ENCODE peak calls at places on chromosomes 2 and 18, in nine cellular contexts. One of them, this sample, is unnamed.

GRCh38 chr2:209577376-209578357 is 153.8 kb downstream of the MAP2 start:
- DNase-seq in HCT116: peak; percentile 6
- DNase-seq in adrenal gland: no peak
- DNase-seq in tibial nerve: no peak
- DNase-seq in Peyer's patch: no peak
- DNase-seq in heart left ventricle: no peak
- DNase-seq in lower leg skin: no peak
- DNase-seq in IMR-90: peak; percentile 6
- DNase-seq in stomach: no peak
- DNase-seq in this sample: no peak

GRCh38 chr2:102061962-102062795 is 70.4 kb downstream of the IL1R2 start:
- DNase-seq in HCT116: no peak
- DNase-seq in adrenal gland: peak; percentile 37
- DNase-seq in tibial nerve: no peak
- DNase-seq in Peyer's patch: no peak
- DNase-seq in heart left ventricle: peak; percentile 65
- DNase-seq in lower leg skin: no peak
- DNase-seq in IMR-90: peak; percentile 78
- DNase-seq in stomach: no peak
- DNase-seq in this sample: peak; percentile 15

GRCh38 chr18:54392621-54393023 is 34.9 kb downstream of the C18orf54 start:
- DNase-seq in HCT116: peak; percentile 68
- DNase-seq in adrenal gland: no peak
- DNase-seq in tibial nerve: no peak
- DNase-seq in Peyer's patch: no peak
- DNase-seq in heart left ventricle: no peak
- DNase-seq in lower leg skin: no peak
- DNase-seq in IMR-90: peak; percentile 63
- DNase-seq in stomach: no peak
- DNase-seq in this sample: peak; percentile 63

GRCh38 chr2:21014364-21015280 is 29.3 kb downstream of the APOB start:
- DNase-seq in HCT116: no peak
- DNase-seq in adrenal gland: no peak
- DNase-seq in tibial nerve: no peak
- DNase-seq in Peyer's patch: no peak
- DNase-seq in heart left ventricle: no peak
- DNase-seq in lower leg skin: no peak
- DNase-seq in IMR-90: no peak
- DNase-seq in stomach: no peak
- DNase-seq in this sample: no peak

GRCh38 chr2:71780162-71780561 is 326.8 kb downstream of the DYSF start:
- DNase-seq in HCT116: no peak
- DNase-seq in adrenal gland: no peak
- DNase-seq in tibial nerve: no peak
- DNase-seq in Peyer's patch: no peak
- DNase-seq in heart left ventricle: no peak
- DNase-seq in lower leg skin: no peak
- DNase-seq in IMR-90: no peak
- DNase-seq in stomach: no peak
- DNase-seq in this sample: no peak

GRCh38 chr2:167052825-167053224 is 164.5 kb downstream of the XIRP2 start:
- DNase-seq in HCT116: no peak
- DNase-seq in adrenal gland: no peak
- DNase-seq in tibial nerve: no peak
- DNase-seq in Peyer's patch: no peak
- DNase-seq in heart left ventricle: no peak
- DNase-seq in lower leg skin: no peak
- DNase-seq in IMR-90: peak; percentile 84
- DNase-seq in stomach: no peak
- DNase-seq in this sample: no peak

GRCh38 chr2:181307203-181307991 is 149.8 kb upstream of the ITGA4 start:
- DNase-seq in HCT116: no peak
- DNase-seq in adrenal gland: no peak
- DNase-seq in tibial nerve: no peak
- DNase-seq in Peyer's patch: no peak
- DNase-seq in heart left ventricle: no peak
- DNase-seq in lower leg skin: no peak
- DNase-seq in IMR-90: no peak
- DNase-seq in stomach: no peak
- DNase-seq in this sample: peak; percentile 9

GRCh38 chr2:1884933-1885580 is 140.7 kb upstream of the PXDN start:
- DNase-seq in HCT116: no peak
- DNase-seq in adrenal gland: no peak
- DNase-seq in tibial nerve: peak; percentile 30
- DNase-seq in Peyer's patch: no peak
- DNase-seq in heart left ventricle: peak; percentile 37
- DNase-seq in lower leg skin: no peak
- DNase-seq in IMR-90: peak; percentile 19
- DNase-seq in stomach: no peak
- DNase-seq in this sample: no peak

GRCh38 chr2:138632066-138632465 is 130.5 kb downstream of the SPOPL start:
- DNase-seq in HCT116: no peak
- DNase-seq in adrenal gland: no peak
- DNase-seq in tibial nerve: no peak
- DNase-seq in Peyer's patch: no peak
- DNase-seq in heart left ventricle: no peak
- DNase-seq in lower leg skin: no peak
- DNase-seq in IMR-90: peak; percentile 16
- DNase-seq in stomach: no peak
- DNase-seq in this sample: no peak

GRCh38 chr2:20118051-20118450 is 66.6 kb upstream of the LAPTM4A start:
- DNase-seq in HCT116: no peak
- DNase-seq in adrenal gland: no peak
- DNase-seq in tibial nerve: no peak
- DNase-seq in Peyer's patch: no peak
- DNase-seq in heart left ventricle: no peak
- DNase-seq in lower leg skin: no peak
- DNase-seq in IMR-90: no peak
- DNase-seq in stomach: no peak
- DNase-seq in this sample: no peak

GRCh38 chr2:58449286-58450010 is 208.3 kb upstream of the FANCL start:
- DNase-seq in HCT116: no peak
- DNase-seq in adrenal gland: no peak
- DNase-seq in tibial nerve: no peak
- DNase-seq in Peyer's patch: no peak
- DNase-seq in heart left ventricle: no peak
- DNase-seq in lower leg skin: no peak
- DNase-seq in IMR-90: no peak
- DNase-seq in stomach: no peak
- DNase-seq in this sample: no peak

GRCh38 chr2:237449193-237449797 is 35.3 kb upstream of the COL6A3 start:
- DNase-seq in HCT116: no peak
- DNase-seq in adrenal gland: peak; percentile 49
- DNase-seq in tibial nerve: peak; percentile 55
- DNase-seq in Peyer's patch: peak; percentile 66
- DNase-seq in heart left ventricle: peak; percentile 88
- DNase-seq in lower leg skin: peak; percentile 85
- DNase-seq in IMR-90: peak; percentile 48
- DNase-seq in stomach: no peak
- DNase-seq in this sample: no peak

GRCh38 chr18:44143054-44143453 is 537.6 kb upstream of the SETBP1 start:
- DNase-seq in HCT116: no peak
- DNase-seq in adrenal gland: no peak
- DNase-seq in tibial nerve: no peak
- DNase-seq in Peyer's patch: no peak
- DNase-seq in heart left ventricle: no peak
- DNase-seq in lower leg skin: no peak
- DNase-seq in IMR-90: no peak
- DNase-seq in stomach: no peak
- DNase-seq in this sample: no peak

GRCh38 chr18:51196116-51196810 is 1.2 kb downstream of the MEX3C start:
- DNase-seq in HCT116: no peak
- DNase-seq in adrenal gland: peak; percentile 63
- DNase-seq in tibial nerve: peak; percentile 32
- DNase-seq in Peyer's patch: peak; percentile 74
- DNase-seq in heart left ventricle: peak; percentile 54
- DNase-seq in lower leg skin: peak; percentile 50
- DNase-seq in IMR-90: peak; percentile 15
- DNase-seq in stomach: peak; percentile 52
- DNase-seq in this sample: peak; percentile 68

GRCh38 chr2:157267476-157267875 is 10.0 kb downstream of the GALNT5 start:
- DNase-seq in HCT116: no peak
- DNase-seq in adrenal gland: no peak
- DNase-seq in tibial nerve: no peak
- DNase-seq in Peyer's patch: no peak
- DNase-seq in heart left ventricle: no peak
- DNase-seq in lower leg skin: no peak
- DNase-seq in IMR-90: no peak
- DNase-seq in stomach: no peak
- DNase-seq in this sample: peak; percentile 38

GRCh38 chr18:35972197-35973000 is at the start of gene RMP24:
- DNase-seq in HCT116: peak; percentile 94
- DNase-seq in adrenal gland: peak; percentile 97
- DNase-seq in tibial nerve: peak; percentile 92
- DNase-seq in Peyer's patch: peak; percentile 97
- DNase-seq in heart left ventricle: peak; percentile 95
- DNase-seq in lower leg skin: peak; percentile 93
- DNase-seq in IMR-90: peak; percentile 96
- DNase-seq in stomach: peak; percentile 97
- DNase-seq in this sample: peak; percentile 99
- TF ChIP-seq POLR2A in HCT116: peak; percentile 63
- TF ChIP-seq POLR2A in adrenal gland: peak; percentile 49
- TF ChIP-seq POLR2A in tibial nerve: peak; percentile 67
- TF ChIP-seq POLR2A in Peyer's patch: peak; percentile 65
- TF ChIP-seq POLR2A in heart left ventricle: peak; percentile 72
- TF ChIP-seq POLR2A in lower leg skin: no peak
- TF ChIP-seq POLR2A in IMR-90: peak; percentile 82
- TF ChIP-seq POLR2A in stomach: no peak
- TF ChIP-seq POLR2A in this sample: peak; percentile 88

GRCh38 chr2:73779472-73780241 is at the start of gene DUSP11:
- DNase-seq in HCT116: peak; percentile 89
- DNase-seq in adrenal gland: peak; percentile 97
- DNase-seq in tibial nerve: peak; percentile 95
- DNase-seq in Peyer's patch: peak; percentile 99
- DNase-seq in heart left ventricle: peak; percentile 95
- DNase-seq in lower leg skin: peak; percentile 97
- DNase-seq in IMR-90: peak; percentile 92
- DNase-seq in stomach: peak; percentile 98
- DNase-seq in this sample: peak; percentile 96
- TF ChIP-seq POLR2A in HCT116: peak; percentile 84
- TF ChIP-seq POLR2A in adrenal gland: peak; percentile 73
- TF ChIP-seq POLR2A in tibial nerve: peak; percentile 84
- TF ChIP-seq POLR2A in Peyer's patch: peak; percentile 50
- TF ChIP-seq POLR2A in heart left ventricle: peak; percentile 85
- TF ChIP-seq POLR2A in lower leg skin: peak; percentile 54
- TF ChIP-seq POLR2A in IMR-90: peak; percentile 68
- TF ChIP-seq POLR2A in stomach: peak; percentile 74
- TF ChIP-seq POLR2A in this sample: peak; percentile 84

GRCh38 chr18:24609249-24609648 is 148.8 kb downstream of the HRH4 start:
- DNase-seq in HCT116: no peak
- DNase-seq in adrenal gland: no peak
- DNase-seq in tibial nerve: no peak
- DNase-seq in Peyer's patch: no peak
- DNase-seq in heart left ventricle: no peak
- DNase-seq in lower leg skin: no peak
- DNase-seq in IMR-90: peak; percentile 24
- DNase-seq in stomach: no peak
- DNase-seq in this sample: no peak
- TF ChIP-seq POLR2A in HCT116: no peak
- TF ChIP-seq POLR2A in adrenal gland: no peak
- TF ChIP-seq POLR2A in tibial nerve: no peak
- TF ChIP-seq POLR2A in Peyer's patch: no peak
- TF ChIP-seq POLR2A in heart left ventricle: no peak
- TF ChIP-seq POLR2A in lower leg skin: no peak
- TF ChIP-seq POLR2A in IMR-90: no peak
- TF ChIP-seq POLR2A in stomach: no peak
- TF ChIP-seq POLR2A in this sample: no peak

GRCh38 chr2:234992624-234993349 is 41.0 kb downstream of the SH3BP4 start:
- DNase-seq in HCT116: no peak
- DNase-seq in adrenal gland: no peak
- DNase-seq in tibial nerve: no peak
- DNase-seq in Peyer's patch: no peak
- DNase-seq in heart left ventricle: no peak
- DNase-seq in lower leg skin: no peak
- DNase-seq in IMR-90: no peak
- DNase-seq in stomach: no peak
- DNase-seq in this sample: no peak

GRCh38 chr2:234995332-234996007 is 43.7 kb downstream of the SH3BP4 start:
- DNase-seq in HCT116: no peak
- DNase-seq in adrenal gland: no peak
- DNase-seq in tibial nerve: peak; percentile 62
- DNase-seq in Peyer's patch: no peak
- DNase-seq in heart left ventricle: no peak
- DNase-seq in lower leg skin: no peak
- DNase-seq in IMR-90: no peak
- DNase-seq in stomach: no peak
- DNase-seq in this sample: no peak

GRCh38 chr2:234996041-234996440 is 44.2 kb downstream of the SH3BP4 start:
- DNase-seq in HCT116: no peak
- DNase-seq in adrenal gland: no peak
- DNase-seq in tibial nerve: no peak
- DNase-seq in Peyer's patch: no peak
- DNase-seq in heart left ventricle: no peak
- DNase-seq in lower leg skin: no peak
- DNase-seq in IMR-90: no peak
- DNase-seq in stomach: no peak
- DNase-seq in this sample: no peak

GRCh38 chr2:234993547-234993981 is 41.7 kb downstream of the SH3BP4 start:
- DNase-seq in HCT116: no peak
- DNase-seq in adrenal gland: no peak
- DNase-seq in tibial nerve: no peak
- DNase-seq in Peyer's patch: no peak
- DNase-seq in heart left ventricle: no peak
- DNase-seq in lower leg skin: no peak
- DNase-seq in IMR-90: no peak
- DNase-seq in stomach: no peak
- DNase-seq in this sample: no peak

DNA sequence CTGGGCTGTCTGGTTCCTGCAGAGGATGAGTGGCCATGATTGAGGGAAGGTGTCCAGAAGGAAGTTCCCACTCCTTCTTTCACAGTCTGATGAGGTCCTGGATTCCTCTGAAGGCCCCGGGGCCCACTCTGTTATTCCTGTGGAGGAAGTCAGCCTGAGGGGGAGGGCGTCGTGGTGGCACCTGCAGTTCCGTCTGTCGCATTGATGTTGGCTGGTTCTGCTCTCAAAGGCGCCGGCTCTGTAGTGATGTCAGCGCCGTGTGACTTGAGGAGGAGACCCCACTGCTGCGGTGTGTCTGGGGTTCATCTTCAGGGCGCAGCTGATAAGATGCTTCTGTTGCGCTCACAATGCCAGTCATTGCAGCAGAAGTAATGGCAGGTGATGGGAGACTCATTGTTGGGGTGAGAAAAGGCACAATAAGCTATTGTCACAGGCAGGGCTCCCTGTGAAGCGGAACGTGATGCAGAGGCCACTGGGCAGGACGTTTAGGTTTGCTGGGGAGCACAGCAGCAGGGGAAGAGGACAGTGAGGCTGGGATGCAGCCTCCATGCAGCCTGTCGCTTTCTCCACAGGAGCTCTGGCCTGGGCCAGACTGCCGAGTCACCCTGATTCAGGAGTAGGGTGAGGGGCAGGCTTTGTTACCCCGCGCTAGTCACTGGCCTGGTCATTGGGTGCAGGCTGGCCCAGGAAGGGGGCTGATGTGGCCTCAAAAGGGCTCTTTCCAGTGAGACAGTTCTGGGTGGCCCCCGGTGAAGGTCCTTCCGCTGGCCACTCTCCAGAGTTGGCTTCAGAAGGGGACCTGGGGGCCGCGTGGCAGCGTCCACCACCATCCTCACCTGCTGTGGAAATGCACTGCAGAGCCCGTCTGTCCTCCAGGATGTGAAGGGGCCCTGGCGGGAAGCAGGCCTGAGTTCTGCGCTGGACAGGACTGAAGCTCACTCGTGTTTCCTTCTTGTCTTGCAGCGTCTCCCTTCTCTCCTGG is 42.8 kb downstream of the SH3BP4 start:
- DNase-seq in HCT116: no peak
- DNase-seq in adrenal gland: no peak
- DNase-seq in tibial nerve: no peak
- DNase-seq in Peyer's patch: no peak
- DNase-seq in heart left ventricle: no peak
- DNase-seq in lower leg skin: no peak
- DNase-seq in IMR-90: no peak
- DNase-seq in stomach: no peak
- DNase-seq in this sample: no peak
- TF ChIP-seq POLR2A in HCT116: no peak
- TF ChIP-seq POLR2A in adrenal gland: no peak
- TF ChIP-seq POLR2A in tibial nerve: no peak
- TF ChIP-seq POLR2A in Peyer's patch: no peak
- TF ChIP-seq POLR2A in heart left ventricle: no peak
- TF ChIP-seq POLR2A in lower leg skin: no peak
- TF ChIP-seq POLR2A in IMR-90: no peak
- TF ChIP-seq POLR2A in stomach: no peak
- TF ChIP-seq POLR2A in this sample: no peak